ENCODE peak calls at places on chromosomes 11 and 22, in nine cellular contexts. G is psoas muscle; N is CD8-positive, alpha-beta T cell; S is activated CD8-positive, alpha-beta T cell treated with anti-CD3 and anti-CD28 coated beads for 36 hours; P is foreskin fibroblast; E is AG04450; Z is ovary; B is astrocyte of the spinal cord; H is GM20000. Y is an unnamed sample.

GRCh38 chr11:27347949-27348879 is 14.8 kb downstream of the CCDC34 start:
- DNase-seq in S (no peak), B (no peak), P (no peak), E (no peak), N (no peak), H (no peak), G (no peak), Z (no peak), Y (no peak)

GRCh38 chr22:48436201-48436931 is 1391.3 kb downstream of the BRD1 start:
- DNase-seq in G (peak; percentile 20), H (no peak), S (no peak), Z (no peak), B (no peak), P (no peak), N (no peak), E (no peak), Y (no peak)

GRCh38 chr11:128498846-128499245 is 88.5 kb downstream of the ETS1 start:
- DNase-seq in G (no peak), P (no peak), B (peak; percentile 62), S (no peak), N (no peak), Z (no peak), H (no peak), E (no peak), Y (no peak)

GRCh38 chr11:92893276-92893675 is 76.2 kb upstream of the MTNR1B start:
- DNase-seq in P (no peak), H (no peak), B (peak; percentile 13), S (no peak), E (no peak), Z (no peak), N (no peak), G (no peak), Y (no peak)

GRCh38 chr11:47514825-47515647 is 37.9 kb downstream of the CELF1 start:
- DNase-seq in E (peak; percentile 70), B (peak; percentile 81), S (peak; percentile 70), P (peak; percentile 88), Z (no peak), G (no peak), H (no peak), N (no peak), Y (no peak)

GRCh38 chr11:134433251-134433650 is 21.2 kb upstream of the B3GAT1 start:
- DNase-seq in P (no peak), Z (no peak), G (no peak), S (no peak), H (no peak), B (no peak), E (no peak), N (no peak), Y (no peak)

GRCh38 chr11:73406619-73407018 is 30.4 kb downstream of the RELT start:
- DNase-seq in H (no peak), B (no peak), P (no peak), Z (no peak), G (no peak), E (no peak), S (no peak), N (no peak), Y (no peak)

GRCh38 chr11:69353696-69354544 is 60.0 kb downstream of the MYEOV start:
- DNase-seq in P (no peak), G (no peak), B (peak; percentile 24), N (no peak), Z (no peak), H (no peak), E (no peak), S (no peak), Y (no peak)

GRCh38 chr22:22069450-22070370 is 87.1 kb upstream of the TOP3B start:
- DNase-seq in Z (no peak), B (no peak), N (no peak), S (no peak), P (no peak), E (no peak), H (no peak), G (no peak), Y (no peak)

GRCh38 chr11:35945137-35945518 is 1.3 kb downstream of the LDLRAD3 start:
- DNase-seq in N (no peak), P (no peak), E (no peak), S (no peak), G (no peak), H (no peak), B (no peak), Z (no peak), Y (no peak)

GRCh38 chr11:61118406-61118805 is 16.1 kb downstream of the CD5 start:
- DNase-seq in B (no peak), H (no peak), Z (no peak), G (no peak), E (no peak), N (no peak), P (no peak), S (no peak), Y (no peak)

GRCh38 chr11:120807414-120808150 is 216.3 kb upstream of the TBCEL start:
- DNase-seq in B (peak; percentile 95), G (no peak), S (no peak), E (peak; percentile 87), H (no peak), P (peak; percentile 47), Z (no peak), N (no peak), Y (no peak)

GRCh38 chr11:116420770-116421528 is 351.8 kb downstream of the BUD13 start:
- DNase-seq in B (peak; percentile 6), Z (no peak), G (no peak), S (no peak), N (no peak), E (no peak), P (no peak), H (no peak), Y (no peak)

GRCh38 chr11:19326499-19326898 is 85.8 kb upstream of the E2F8 start:
- DNase-seq in B (peak; percentile 14), P (peak; percentile 9), Z (no peak), S (no peak), E (no peak), N (no peak), H (no peak), G (no peak), Y (no peak)

GRCh38 chr22:29382575-29383328 is 5.6 kb downstream of the AP1B1 start:
- DNase-seq in P (no peak), S (no peak), N (no peak), E (no peak), H (no peak), Z (no peak), G (no peak), B (no peak), Y (no peak)

GRCh38 chr11:10409207-10409661 is 45.8 kb upstream of the AMPD3 start:
- DNase-seq in P (no peak), H (no peak), E (no peak), S (no peak), Z (no peak), B (no peak), G (peak; percentile 88), N (no peak), Y (no peak)

GRCh38 chr11:35671396-35672127 is 9.0 kb downstream of the TRIM44 start:
- DNase-seq in B (no peak), Z (no peak), H (no peak), N (no peak), E (no peak), G (no peak), P (no peak), S (no peak), Y (no peak)

GRCh38 chr11:31676280-31676982 is 134.7 kb downstream of the PAX6 start:
- DNase-seq in P (no peak), B (no peak), E (no peak), S (no peak), H (no peak), N (no peak), G (no peak), Z (no peak), Y (no peak)

GRCh38 chr11:11148104-11148509 is 204.9 kb downstream of the CSNK2A3 start:
- DNase-seq in S (peak; percentile 32), B (peak; percentile 79), Z (peak; percentile 79), E (no peak), G (peak; percentile 93), H (no peak), P (peak; percentile 55), N (no peak), Y (no peak)

GRCh38 chr11:98965358-98965757 is 55.4 kb upstream of the CNTN5 start:
- DNase-seq in B (no peak), N (no peak), Z (no peak), E (no peak), S (no peak), G (no peak), P (no peak), H (no peak), Y (no peak)

GRCh38 chr11:43931717-43932039 is 10.8 kb upstream of the C11orf96 start:
- DNase-seq in Z (no peak), S (no peak), B (no peak), G (no peak), H (no peak), E (no peak), N (no peak), P (no peak), Y (no peak)
- TF ChIP-seq CTCF in Z (peak; percentile 26), S (no peak), B (no peak), G (peak; percentile 9), H (no peak), E (peak; percentile 35), N (no peak), P (peak; percentile 12), Y (no peak)

DNA sequence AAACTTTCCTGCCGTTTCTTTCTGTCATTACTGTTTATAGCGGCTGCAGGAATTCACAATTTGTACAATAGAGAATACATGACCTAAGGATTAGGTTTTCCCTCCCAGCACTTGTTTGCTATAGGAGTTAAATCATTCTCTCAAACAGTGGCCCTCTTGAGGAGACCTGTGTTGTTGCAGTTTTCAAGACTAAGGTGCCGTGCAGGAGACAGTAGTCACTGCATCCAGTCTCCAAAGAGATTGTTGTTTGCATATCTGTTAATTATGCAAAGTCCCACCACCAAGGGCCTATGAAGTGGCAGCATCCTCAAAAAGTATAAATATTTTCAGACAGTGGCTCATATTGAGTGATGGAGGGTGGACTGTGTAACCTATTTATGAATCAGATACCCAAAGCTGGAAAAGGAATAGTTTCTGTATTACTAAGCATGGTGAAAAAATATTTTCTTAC is 2.3 kb downstream of the PRSS23 start:
- DNase-seq in Z (no peak), H (peak; percentile 33), E (no peak), B (peak; percentile 71), N (no peak), S (peak; percentile 37), P (peak; percentile 30), G (no peak), Y (no peak)
- TF ChIP-seq CTCF in Z (peak; percentile 30), H (no peak), E (peak; percentile 68), B (peak; percentile 59), N (no peak), S (peak; percentile 55), P (peak; percentile 46), G (peak; percentile 60), Y (peak; percentile 60)

GRCh38 chr11:122293298-122294023 is 177.4 kb upstream of the BLID start:
- DNase-seq in H (no peak), P (peak; percentile 9), S (no peak), G (no peak), Z (no peak), N (no peak), B (no peak), E (no peak), Y (no peak)
- TF ChIP-seq CTCF in H (no peak), P (peak; percentile 44), S (no peak), G (peak; percentile 13), Z (no peak), N (no peak), B (peak; percentile 11), E (peak; percentile 37), Y (no peak)

DNA sequence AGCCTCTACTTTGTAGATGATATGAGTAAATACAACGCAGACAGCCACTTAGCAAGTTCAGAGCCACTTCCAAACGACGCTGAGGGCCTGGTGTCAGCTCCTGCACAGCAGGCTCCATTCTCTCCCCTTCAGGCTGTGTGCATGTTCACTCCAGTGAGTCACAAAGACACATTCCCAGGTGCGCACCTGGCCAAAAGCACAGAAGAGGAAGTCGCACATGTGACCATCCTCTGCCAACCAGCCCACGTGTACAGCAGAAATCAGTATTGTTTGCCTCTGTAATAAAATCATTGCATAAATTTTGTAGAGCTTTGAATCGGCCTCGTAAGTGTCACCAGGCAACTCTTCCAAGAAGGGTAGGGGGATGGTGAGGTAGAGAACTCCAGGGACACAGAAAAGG is 19.5 kb upstream of the TPH1 start:
- DNase-seq in G (no peak), Z (no peak), H (no peak), E (no peak), P (no peak), S (no peak), N (no peak), B (no peak), Y (no peak)
- TF ChIP-seq CTCF in G (no peak), Z (no peak), H (no peak), E (no peak), P (no peak), S (no peak), N (no peak), B (no peak), Y (no peak)

Y was measured in natural killer cell.